ENCODE peak calls at places on chromosomes 6 and 20, in nine cellular contexts. F, T, U, X, N, D, C, H and M are unnamed samples.
A peak's percentile ranks its signal among the peaks of the same experiment; 100 is the strongest.

GRCh38 chr6:156777577-156777865 is 343 bp downstream of the ARID1B start:
- DNase-seq in F (no peak), T (no peak), U (no peak), X (no peak), N (no peak), D (no peak), C (no peak), H (no peak), M (no peak)

GRCh38 chr6:130602151-130602770 is 224.9 kb upstream of the SMLR1 start:
- DNase-seq in F (no peak), T (no peak), U (peak; percentile 98), X (peak; percentile 94), N (no peak), D (peak; percentile 58), C (peak; percentile 70), H (no peak), M (no peak)

GRCh38 chr6:31336872-31337496 is 20.0 kb downstream of the HLA-B start:
- DNase-seq in F (no peak), T (no peak), U (no peak), X (no peak), N (no peak), D (peak; percentile 17), C (no peak), H (no peak), M (no peak)

GRCh38 chr6:107936162-107936909 is 21.7 kb downstream of the SEC63 start:
- DNase-seq in F (no peak), T (no peak), U (no peak), X (no peak), N (no peak), D (peak; percentile 8), C (no peak), H (no peak), M (no peak)

GRCh38 chr20:58721951-58722371 is 29.4 kb downstream of the NPEPL1 start:
- DNase-seq in F (no peak), T (no peak), U (no peak), X (no peak), N (no peak), D (no peak), C (no peak), H (peak; percentile 2), M (no peak)

GRCh38 chr20:41482647-41483552 is 116.3 kb upstream of the EMILIN3 start:
- DNase-seq in F (no peak), T (no peak), U (peak; percentile 95), X (no peak), N (no peak), D (no peak), C (peak; percentile 48), H (peak; percentile 65), M (no peak)

GRCh38 chr6:30200551-30201281 is 12.5 kb downstream of the TRIM26 start:
- DNase-seq in F (peak; percentile 69), T (no peak), U (no peak), X (no peak), N (peak; percentile 69), D (peak; percentile 95), C (no peak), H (no peak), M (peak; percentile 71)

GRCh38 chr20:8601542-8601912 is 467.4 kb upstream of the PLCB4 start:
- DNase-seq in F (peak; percentile 61), T (no peak), U (no peak), X (no peak), N (no peak), D (peak; percentile 33), C (no peak), H (no peak), M (peak; percentile 57)

GRCh38 chr6:44451803-44452690 is 64.5 kb downstream of the CDC5L start:
- DNase-seq in F (no peak), T (no peak), U (no peak), X (peak; percentile 75), N (no peak), D (no peak), C (no peak), H (no peak), M (no peak)

GRCh38 chr20:35007413-35007812 is 51.7 kb downstream of the MYH7B start:
- DNase-seq in F (no peak), T (no peak), U (no peak), X (no peak), N (no peak), D (no peak), C (no peak), H (no peak), M (no peak)

GRCh38 chr6:106910999-106911949 is 63.3 kb downstream of the CD24 start:
- DNase-seq in F (no peak), T (no peak), U (no peak), X (no peak), N (no peak), D (no peak), C (no peak), H (no peak), M (no peak)

GRCh38 chr20:56636701-56637100 is 7.6 kb downstream of the TFAP2C start:
- DNase-seq in F (no peak), T (no peak), U (peak; percentile 91), X (no peak), N (no peak), D (no peak), C (no peak), H (no peak), M (no peak)

GRCh38 chr6:26022166-26022510 is 59.5 kb downstream of the TRIM38 start:
- DNase-seq in F (no peak), T (peak; percentile 47), U (peak; percentile 85), X (peak; percentile 86), N (peak; percentile 47), D (peak; percentile 84), C (peak; percentile 77), H (peak; percentile 69), M (peak; percentile 49)

GRCh38 chr20:46093531-46093930 is 3.8 kb upstream of the NCOA5 start:
- DNase-seq in F (no peak), T (no peak), U (no peak), X (no peak), N (no peak), D (no peak), C (peak; percentile 5), H (no peak), M (no peak)

GRCh38 chr20:3378138-3378537 is 29.3 kb downstream of the DNAAF9 start:
- DNase-seq in F (no peak), T (no peak), U (no peak), X (peak; percentile 81), N (no peak), D (no peak), C (no peak), H (no peak), M (no peak)

GRCh38 chr6:29813809-29814208 is 13.8 kb upstream of the HLA-G start:
- DNase-seq in F (no peak), T (no peak), U (peak; percentile 69), X (no peak), N (peak; percentile 26), D (peak; percentile 56), C (peak; percentile 77), H (no peak), M (no peak)

GRCh38 chr6:41922154-41922553 is 855 bp downstream of the BYSL start:
- DNase-seq in F (no peak), T (no peak), U (no peak), X (no peak), N (no peak), D (no peak), C (no peak), H (no peak), M (no peak)

GRCh38 chr6:67986694-67987232 is 648.3 kb upstream of the ADGRB3 start:
- DNase-seq in F (no peak), T (no peak), U (no peak), X (no peak), N (no peak), D (no peak), C (no peak), H (no peak), M (no peak)

GRCh38 chr6:36539814-36540568 is 7.3 kb downstream of the STK38 start:
- DNase-seq in F (no peak), T (no peak), U (no peak), X (no peak), N (no peak), D (no peak), C (no peak), H (no peak), M (no peak)

GRCh38 chr20:17419459-17419858 is 111.7 kb downstream of the BFSP1 start:
- DNase-seq in F (no peak), T (no peak), U (no peak), X (no peak), N (no peak), D (no peak), C (no peak), H (no peak), M (no peak)